ENCODE peak calls at places on chromosomes 16 and 17, in eight cellular contexts. V is pancreas, N is choroid plexus epithelial cell, F is bronchial epithelial cell, Y is OCI-LY7, O is AG10803, L is NB4, D is AG04450. Z is an unnamed sample.
A peak's percentile ranks its signal among the peaks of the same experiment; 100 is the strongest.

GRCh38 chr16:57629516-57630401 is 1.3 kb downstream of the ADGRG1 start:
- DNase-seq in D (no peak), L (no peak), O (no peak), Y (no peak), V (no peak), F (no peak), N (no peak), Z (no peak)

GRCh38 chr17:9356488-9356911 is 219.1 kb downstream of the STX8 start:
- DNase-seq in Y (peak; percentile 48), D (no peak), V (no peak), O (no peak), L (no peak), F (peak; percentile 9), N (no peak), Z (no peak)

GRCh38 chr17:68431661-68432071 is 25.6 kb downstream of the WIPI1 start:
- DNase-seq in V (no peak), F (peak; percentile 7), Y (peak; percentile 73), D (no peak), N (peak; percentile 80), O (no peak), L (peak; percentile 61), Z (peak; percentile 15)

GRCh38 chr17:75271955-75272847 is 1.2 kb upstream of the MIF4GD start:
- DNase-seq in V (peak; percentile 40), D (no peak), F (no peak), Y (peak; percentile 76), N (no peak), O (peak; percentile 76), L (peak; percentile 56), Z (no peak)

GRCh38 chr17:29615492-29616299 is 7.0 kb downstream of the CORO6 start:
- DNase-seq in F (peak; percentile 72), L (peak; percentile 89), D (no peak), V (peak; percentile 85), N (peak; percentile 92), O (peak; percentile 78), Y (peak; percentile 85), Z (peak; percentile 88)

GRCh38 chr16:46789075-46789474 is 40.9 kb upstream of the MYLK3 start:
- DNase-seq in D (no peak), Y (no peak), V (no peak), O (no peak), N (no peak), L (peak; percentile 24), F (no peak), Z (no peak)

GRCh38 chr16:27449434-27450188 is 47.6 kb downstream of the IL21R start:
- DNase-seq in D (no peak), L (peak; percentile 16), Y (peak; percentile 23), N (no peak), O (no peak), F (no peak), V (no peak), Z (no peak)

GRCh38 chr16:8936421-8936820 is 27.3 kb downstream of the USP7 start:
- DNase-seq in N (peak; percentile 58), Y (peak; percentile 66), L (peak; percentile 46), F (peak; percentile 82), O (no peak), V (peak; percentile 59), D (no peak), Z (no peak)

GRCh38 chr17:70165383-70165782 is 3.9 kb upstream of the KCNJ2 start:
- DNase-seq in Y (no peak), F (no peak), V (no peak), N (no peak), O (no peak), D (no peak), L (no peak), Z (no peak)

GRCh38 chr17:52751051-52751450 is 592.5 kb upstream of the CA10 start:
- DNase-seq in V (no peak), F (no peak), O (no peak), L (no peak), N (no peak), D (no peak), Y (no peak), Z (no peak)

GRCh38 chr16:53620476-53620875 is 83.2 kb downstream of the RPGRIP1L start:
- DNase-seq in L (no peak), O (no peak), N (no peak), V (no peak), Y (no peak), F (no peak), D (no peak), Z (no peak)

GRCh38 chr16:10410469-10410868 is 24.6 kb downstream of the ATF7IP2 start:
- DNase-seq in O (no peak), V (no peak), Y (no peak), N (no peak), F (no peak), D (no peak), L (no peak), Z (no peak)

GRCh38 chr17:1716912-1717695 is 6.9 kb upstream of the TLCD2 start:
- DNase-seq in Y (peak; percentile 98), V (peak; percentile 94), O (peak; percentile 99), D (peak; percentile 99), L (peak; percentile 95), N (peak; percentile 99), F (peak; percentile 97), Z (peak; percentile 98)

GRCh38 chr16:88561485-88562369 is 8.5 kb upstream of the ZC3H18 start:
- DNase-seq in V (peak; percentile 56), O (peak; percentile 48), L (peak; percentile 56), F (peak; percentile 14), D (peak; percentile 13), N (peak; percentile 66), Y (peak; percentile 62), Z (peak; percentile 37)

GRCh38 chr16:80614908-80615696 is 74.3 kb downstream of the DYNLRB2 start:
- DNase-seq in V (no peak), D (peak; percentile 71), Y (no peak), N (peak; percentile 91), F (peak; percentile 61), O (peak; percentile 64), L (no peak), Z (no peak)

GRCh38 chr16:30924086-30924714 is 828 bp downstream of the FBXL19 start:
- DNase-seq in V (peak; percentile 52), O (no peak), Y (no peak), F (no peak), D (no peak), L (peak; percentile 58), N (no peak), Z (peak; percentile 39)

GRCh38 chr16:80317132-80318098 is 223.4 kb upstream of the DYNLRB2 start:
- DNase-seq in D (no peak), N (no peak), Y (no peak), V (no peak), F (peak; percentile 5), L (peak; percentile 46), O (no peak), Z (no peak)

GRCh38 chr16:86524029-86524428 is 13.7 kb downstream of the FOXF1 start:
- DNase-seq in N (no peak), V (peak; percentile 30), Y (no peak), D (no peak), L (no peak), F (no peak), O (no peak), Z (no peak)

GRCh38 chr17:44587339-44587738 is 30.1 kb downstream of the FZD2 start:
- DNase-seq in D (peak; percentile 49), Y (no peak), L (no peak), V (peak; percentile 30), F (peak; percentile 93), N (peak; percentile 89), O (peak; percentile 94), Z (no peak)

GRCh38 chr17:78419970-78420820 is 41.7 kb downstream of the PGS1 start:
- DNase-seq in Y (no peak), F (no peak), N (no peak), L (no peak), V (no peak), D (no peak), O (peak; percentile 65), Z (no peak)

GRCh38 chr16:19389246-19389645 is 28.4 kb upstream of the TMC5 start:
- DNase-seq in L (peak; percentile 56), N (peak; percentile 27), F (peak; percentile 56), O (no peak), V (peak; percentile 71), Y (peak; percentile 60), D (no peak), Z (peak; percentile 91)

GRCh38 chr16:87918866-87919680 is 17.3 kb downstream of the CA5A start:
- DNase-seq in N (no peak), F (no peak), Y (no peak), L (no peak), D (no peak), V (peak; percentile 28), O (peak; percentile 62), Z (no peak)

GRCh38 chr16:79801550-79802090 is 201.1 kb upstream of the MAF start:
- DNase-seq in F (peak; percentile 91), N (no peak), L (no peak), O (no peak), V (no peak), D (no peak), Y (no peak), Z (no peak)

GRCh38 chr17:80129006-80129565 is 17.8 kb downstream of the EIF4A3 start:
- DNase-seq in D (no peak), Y (no peak), L (no peak), O (peak; percentile 17), V (no peak), F (peak; percentile 18), N (peak; percentile 16), Z (no peak)

GRCh38 chr17:63395075-63395815 is 50.9 kb downstream of the CYB561 start:
- DNase-seq in V (no peak), O (peak; percentile 85), D (no peak), L (no peak), F (no peak), Y (no peak), N (peak; percentile 67), Z (no peak)

GRCh38 chr16:78210305-78210704 is 110.9 kb downstream of the WWOX start:
- DNase-seq in V (no peak), D (no peak), Y (no peak), O (no peak), N (peak; percentile 2), L (peak; percentile 20), F (peak; percentile 95), Z (no peak)
- TF ChIP-seq CTCF in V (no peak), D (no peak), Y (no peak), O (no peak), N (no peak), L (no peak), F (no peak), Z (no peak)

GRCh38 chr16:17340804-17341203 is 130.0 kb downstream of the XYLT1 start:
- DNase-seq in F (no peak), V (no peak), N (no peak), O (no peak), Y (no peak), D (no peak), L (peak; percentile 60), Z (no peak)
- H3K4me3 ChIP-seq in F (no peak overlapping the region), V (no peak overlapping the region), N (no peak overlapping the region), O (no peak overlapping the region), Y (no peak overlapping the region), D (no peak overlapping the region), L (peak overlapping the region; percentile 59), Z (no peak overlapping the region)

GRCh38 chr17:42509409-42509808 is 26.6 kb upstream of the NAGLU start:
- DNase-seq in Y (no peak), L (no peak), N (no peak), O (no peak), F (no peak), V (no peak), D (no peak), Z (peak; percentile 62)
- TF ChIP-seq CTCF in Y (no peak), L (no peak), N (no peak), O (no peak), F (no peak), V (no peak), D (no peak), Z (no peak)

DNA sequence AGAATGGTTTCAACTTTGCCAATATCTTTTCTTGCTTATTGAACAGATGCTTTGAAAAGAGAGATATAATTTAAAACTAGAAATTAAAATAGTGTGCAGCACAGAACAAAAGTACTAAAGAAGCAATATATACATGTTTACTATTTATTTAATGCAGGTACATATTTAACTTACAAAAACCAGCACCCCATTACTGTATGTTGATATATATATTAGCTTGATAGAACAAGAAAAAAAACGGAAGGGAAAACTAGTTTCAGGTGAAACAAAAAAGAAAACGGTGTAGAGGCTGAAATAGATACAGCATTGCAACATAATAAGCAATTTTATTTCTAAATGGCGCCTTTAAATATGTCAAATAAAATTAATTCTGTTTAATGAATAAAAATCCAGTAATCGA is 4.0 kb downstream of the HNF1B start:
- DNase-seq in D (no peak), Y (no peak), L (no peak), F (no peak), N (no peak), V (no peak), O (no peak), Z (no peak)
- H3K4me3 ChIP-seq in D (no peak overlapping the region), Y (no peak overlapping the region), L (no peak overlapping the region), F (no peak overlapping the region), N (no peak overlapping the region), V (peak overlapping the region; percentile 56), O (no peak overlapping the region), Z (peak overlapping the region; percentile 49)